ENCODE peak calls at places on chromosomes 13 and 19, in four cellular contexts. G is caudate nucleus, C is body of pancreas, I is IMR-90. B is an unnamed sample.

GRCh38 chr13:81770868-81771505 is 1430.1 kb upstream of the SPRY2 start:
- DNase-seq in G (no peak), C (no peak), I (no peak), B (no peak)

GRCh38 chr13:97982286-97982685 is 28.8 kb downstream of the IPO5 start:
- DNase-seq in G (no peak), C (no peak), I (peak; percentile 48), B (no peak)

GRCh38 chr19:38869160-38869835 is 8.8 kb downstream of the RINL start:
- DNase-seq in G (no peak), C (peak; percentile 50), I (no peak), B (no peak)

GRCh38 chr13:109836629-109837607 is 50.5 kb upstream of the IRS2 start:
- DNase-seq in G (no peak), C (peak; percentile 78), I (no peak), B (no peak)

GRCh38 chr19:3404324-3405260 is 38.2 kb downstream of the NFIC start:
- DNase-seq in G (peak; percentile 75), C (peak; percentile 95), I (peak; percentile 93), B (no peak)

GRCh38 chr19:19651076-19651475 is 7.6 kb upstream of the GMIP start:
- DNase-seq in G (no peak), C (no peak), I (no peak), B (no peak)

GRCh38 chr19:38148337-38148736 is 75.7 kb downstream of the DPF1 start:
- DNase-seq in G (no peak), C (no peak), I (no peak), B (no peak)

GRCh38 chr13:97944396-97945029 is 9.0 kb upstream of the IPO5 start:
- DNase-seq in G (no peak), C (no peak), I (peak; percentile 62), B (no peak)

B was measured in T-helper 17 cell.